ENCODE peak calls at places on chromosome 17, in nine cellular contexts. Y is ELR; W is lung; D is natural killer cell; S is brain microvascular endothelial cell; A is activated CD4-positive, alpha-beta T cell treated with anti-CD3 and anti-CD28 coated beads for 36 hours; R is tibial nerve; X is H54; Z is stimulated activated naive CD4-positive, alpha-beta T cell treated with Interleukin-2 at 50 U/mL for 16 hours. C is an unnamed sample.

GRCh38 chr17:12918132-12918531 is 99.7 kb downstream of the ELAC2 start:
- DNase-seq in S (peak; percentile 14), R (no peak), X (peak; percentile 28), Y (peak; percentile 75), A (no peak), W (no peak), Z (no peak), D (no peak), C (no peak)

GRCh38 chr17:40854175-40854814 is 12.7 kb downstream of the KRT12 start:
- DNase-seq in Z (no peak), D (no peak), S (peak; percentile 63), W (no peak), Y (peak; percentile 96), R (no peak), A (no peak), X (peak; percentile 38), C (no peak)

GRCh38 chr17:50129303-50129945 is 536 bp downstream of the SAMD14 start:
- DNase-seq in Y (peak; percentile 61), R (no peak), Z (peak; percentile 32), S (no peak), D (peak; percentile 49), X (no peak), A (peak; percentile 64), W (no peak), C (no peak)

GRCh38 chr17:4676777-4677176 is 27.2 kb downstream of the PELP1 start:
- DNase-seq in A (no peak), X (no peak), W (no peak), R (no peak), Y (no peak), D (no peak), S (no peak), Z (no peak), C (no peak)

GRCh38 chr17:15463363-15463762 is 4.1 kb downstream of the CDRT4 start:
- DNase-seq in D (no peak), A (no peak), S (peak; percentile 33), Y (peak; percentile 43), X (no peak), R (no peak), W (peak; percentile 42), Z (no peak), C (no peak)

GRCh38 chr17:8185580-8186445 is 4.2 kb downstream of the BORCS6 start:
- DNase-seq in Y (peak; percentile 67), A (peak; percentile 94), R (peak; percentile 91), S (peak; percentile 60), D (peak; percentile 97), X (no peak), W (peak; percentile 89), Z (peak; percentile 76), C (no peak)

GRCh38 chr17:4735825-4736651 is 3.6 kb upstream of the ZMYND15 start:
- DNase-seq in S (no peak), D (no peak), Z (no peak), A (no peak), W (peak; percentile 51), Y (no peak), R (no peak), X (no peak), C (no peak)

GRCh38 chr17:67471118-67471517 is 94.0 kb downstream of the PITPNC1 start:
- DNase-seq in W (no peak), X (no peak), D (no peak), A (no peak), S (no peak), R (no peak), Z (no peak), Y (no peak), C (no peak)

GRCh38 chr17:76247304-76247703 is 7.0 kb upstream of the RNF157 start:
- DNase-seq in W (no peak), D (no peak), A (no peak), R (no peak), Z (no peak), S (no peak), X (no peak), Y (no peak), C (no peak)

GRCh38 chr17:30235386-30236296 is at the start of gene SLC6A4:
- DNase-seq in Y (peak; percentile 13), R (no peak), A (no peak), W (no peak), Z (no peak), S (no peak), X (no peak), D (no peak), C (no peak)

GRCh38 chr17:42055496-42055895 is 5.1 kb upstream of the C17orf113 start:
- DNase-seq in D (no peak), Y (peak; percentile 73), S (no peak), R (no peak), W (no peak), Z (no peak), X (peak; percentile 54), A (peak; percentile 38), C (no peak)

GRCh38 chr17:62724398-62725146 is 83.5 kb downstream of the MARCHF10 start:
- DNase-seq in R (no peak), W (no peak), Y (peak; percentile 59), A (peak; percentile 92), X (no peak), Z (peak; percentile 88), S (no peak), D (peak; percentile 60), C (no peak)

GRCh38 chr17:78600181-78600651 is 23.0 kb upstream of the DNAH17 start:
- DNase-seq in A (no peak), R (no peak), D (no peak), Z (no peak), S (no peak), X (no peak), Y (no peak), W (no peak), C (no peak)

GRCh38 chr17:60641126-60641525 is 36.5 kb upstream of the BCAS3 start:
- DNase-seq in Z (no peak), Y (peak; percentile 70), R (no peak), D (no peak), W (no peak), X (no peak), A (no peak), S (no peak), C (no peak)

GRCh38 chr17:32609085-32609484 is 122.3 kb downstream of the CDK5R1 start:
- DNase-seq in W (peak; percentile 36), X (no peak), Z (peak; percentile 57), D (peak; percentile 58), Y (peak; percentile 51), A (peak; percentile 88), S (no peak), R (no peak), C (no peak)

GRCh38 chr17:79091373-79091670 is 16.7 kb downstream of the ENGASE start:
- DNase-seq in Y (no peak), D (no peak), X (no peak), W (no peak), A (no peak), R (no peak), Z (no peak), S (no peak), C (no peak)

C was measured in esophagus squamous epithelium.